ENCODE peak calls at places on chromosomes 5 and 9, in nine cellular contexts. P, T, V, N, B, Y, K, J and G are unnamed samples.

GRCh38 chr9:120478208-120478607 is 101.8 kb downstream of the CDK5RAP2 start:
- DNase-seq in Y (no peak), N (no peak), B (no peak), J (no peak), K (no peak), P (no peak), V (no peak), T (no peak), G (no peak)

GRCh38 chr5:155943516-155944407 is 383.2 kb upstream of the SGCD start:
- DNase-seq in V (peak), P (peak), J (peak), N (peak), T (peak), K (peak), Y (no peak), B (peak), G (no peak)

GRCh38 chr5:164962302-164962961 is 1457.0 kb downstream of the MAT2B start:
- DNase-seq in Y (no peak), K (no peak), T (no peak), P (no peak), B (no peak), N (no peak), V (no peak), J (no peak), G (no peak)

GRCh38 chr9:89444212-89444611 is 53.7 kb downstream of the SEMA4D start:
- DNase-seq in Y (no peak), T (no peak), P (no peak), J (peak), K (no peak), N (no peak), V (no peak), B (peak), G (no peak)

GRCh38 chr5:168960492-168960891 is 340.4 kb downstream of the SLIT3 start:
- DNase-seq in N (no peak), J (no peak), V (no peak), B (no peak), P (no peak), K (no peak), T (no peak), Y (no peak), G (no peak)

GRCh38 chr9:114123031-114123977 is 24.2 kb upstream of the KIF12 start:
- DNase-seq in N (no peak), Y (no peak), K (no peak), P (no peak), V (no peak), B (no peak), T (no peak), J (no peak), G (no peak)

GRCh38 chr9:121963542-121963995 is 129.5 kb downstream of the TTLL11 start:
- DNase-seq in T (no peak), B (no peak), K (no peak), Y (no peak), J (no peak), P (no peak), V (peak), N (no peak), G (no peak)

GRCh38 chr5:31755299-31756053 is 116.5 kb downstream of the PDZD2 start:
- DNase-seq in Y (no peak), B (no peak), T (no peak), N (no peak), K (no peak), J (no peak), V (no peak), P (no peak), G (no peak)

GRCh38 chr9:6584881-6585597 is 60.5 kb downstream of the GLDC start:
- DNase-seq in V (peak), K (peak), P (no peak), J (no peak), Y (no peak), T (no peak), B (no peak), N (no peak), G (no peak)

GRCh38 chr5:107104040-107104773 is 566.5 kb downstream of the EFNA5 start:
- DNase-seq in V (no peak), K (no peak), T (no peak), J (no peak), N (peak), Y (no peak), B (no peak), P (no peak), G (no peak)

GRCh38 chr9:27292646-27293045 is 4.3 kb downstream of the EQTN start:
- DNase-seq in P (no peak), T (no peak), J (no peak), B (no peak), Y (peak), N (peak), K (no peak), V (no peak), G (no peak)

GRCh38 chr5:81779125-81779934 is 28.4 kb upstream of the SSBP2 start:
- DNase-seq in K (peak), P (peak), V (no peak), B (peak), T (peak), Y (no peak), N (no peak), J (peak), G (peak)

GRCh38 chr9:131627326-131627845 is 82.1 kb downstream of the PRRT1B start:
- DNase-seq in P (no peak), K (no peak), N (no peak), T (no peak), J (no peak), Y (peak), V (no peak), B (no peak), G (no peak)

GRCh38 chr5:35815089-35815936 is 41.4 kb upstream of the IL7R start:
- DNase-seq in Y (no peak), J (peak), P (no peak), V (no peak), K (peak), B (no peak), T (no peak), N (peak), G (no peak)

GRCh38 chr9:133592731-133593409 is 16.3 kb downstream of the FAM163B start:
- DNase-seq in B (peak), Y (no peak), J (no peak), T (no peak), K (no peak), P (no peak), N (no peak), V (no peak), G (no peak)

GRCh38 chr5:36530249-36530648 is 76.2 kb upstream of the SLC1A3 start:
- DNase-seq in V (no peak), B (no peak), P (no peak), Y (no peak), K (no peak), T (no peak), N (no peak), J (no peak), G (no peak)

GRCh38 chr9:114364123-114364522 is 23.7 kb downstream of the AKNA start:
- DNase-seq in J (no peak), Y (peak), P (no peak), T (no peak), B (no peak), N (no peak), V (peak), K (no peak), G (no peak)

GRCh38 chr5:104372796-104373195 is 810.2 kb upstream of the NUDT12 start:
- DNase-seq in Y (no peak), V (no peak), P (no peak), N (no peak), T (no peak), J (no peak), K (no peak), B (no peak), G (no peak)

GRCh38 chr5:57692582-57693487 is 210.2 kb upstream of the ACTBL2 start:
- DNase-seq in T (peak), N (peak), K (no peak), B (peak), P (peak), Y (peak), V (peak), J (no peak), G (no peak)

GRCh38 chr5:178602752-178603151 is 12.6 kb upstream of the COL23A1 start:
- DNase-seq in B (no peak), V (no peak), N (no peak), T (no peak), P (no peak), J (no peak), K (no peak), Y (no peak), G (no peak)

GRCh38 chr9:16689352-16689938 is 181.0 kb downstream of the BNC2 start:
- DNase-seq in P (no peak), T (no peak), B (no peak), Y (no peak), N (no peak), V (no peak), J (no peak), K (no peak), G (no peak)

GRCh38 chr9:80504525-80505235 is 932.9 kb downstream of the TLE4 start:
- DNase-seq in T (no peak), Y (no peak), P (no peak), J (no peak), V (no peak), K (no peak), N (no peak), B (no peak), G (no peak)

GRCh38 chr5:180155331-180155881 is 53.6 kb downstream of the RASGEF1C start:
- DNase-seq in J (no peak), V (no peak), K (peak), B (no peak), T (no peak), N (peak), Y (no peak), P (no peak), G (no peak)

GRCh38 chr5:145531038-145531734 is 304.0 kb downstream of the PRELID2 start:
- DNase-seq in Y (peak), K (no peak), P (peak), B (no peak), J (no peak), V (peak), N (no peak), T (peak), G (no peak)

GRCh38 chr5:179889885-179890284 is 17.8 kb downstream of the TBC1D9B start:
- DNase-seq in N (no peak), K (no peak), P (no peak), B (no peak), T (no peak), Y (no peak), J (no peak), V (no peak), G (no peak)

GRCh38 chr5:126044111-126044668 is 379.0 kb upstream of the GRAMD2B start:
- DNase-seq in N (no peak), J (no peak), Y (peak), T (no peak), K (peak), P (peak), V (peak), B (no peak), G (no peak)

GRCh38 chr9:114282507-114282906 is 40.4 kb upstream of the ORM1 start:
- DNase-seq in K (no peak), T (no peak), P (no peak), B (no peak), N (peak), V (peak), Y (no peak), J (no peak), G (no peak)

GRCh38 chr5:96619946-96620345 is 42.2 kb upstream of the CAST start:
- DNase-seq in B (no peak), V (no peak), N (no peak), Y (no peak), K (no peak), T (no peak), J (no peak), P (no peak), G (no peak)

GRCh38 chr5:126875303-126875785 is 98.4 kb downstream of the LMNB1 start:
- DNase-seq in P (no peak), V (no peak), J (no peak), Y (no peak), B (no peak), N (no peak), T (no peak), K (no peak), G (no peak)